ENCODE peak calls at places on chromosomes 13 and 19, in seven cellular contexts. A, L, P, W, U, B and K are unnamed samples.

GRCh38 chr13:98092888-98093287 is 50.0 kb upstream of the FARP1 start:
- DNase-seq in A (no peak), L (no peak), P (no peak), W (no peak), U (no peak), B (no peak), K (no peak)

GRCh38 chr13:20721454-20722357 is 18.2 kb downstream of the IL17D start:
- DNase-seq in A (no peak), L (no peak), P (no peak), W (peak), U (peak), B (no peak), K (no peak)

GRCh38 chr13:113990321-113990837 is 16.5 kb upstream of the C13orf46 start:
- DNase-seq in A (peak), L (no peak), P (no peak), W (no peak), U (peak), B (no peak), K (no peak)

GRCh38 chr13:20840590-20840989 is 62.0 kb downstream of the XPO4 start:
- DNase-seq in A (no peak), L (no peak), P (no peak), W (peak), U (no peak), B (no peak), K (no peak)

GRCh38 chr13:100789968-100790367 is 115.4 kb upstream of the TMTC4 start:
- DNase-seq in A (no peak), L (no peak), P (no peak), W (no peak), U (no peak), B (no peak), K (peak)

GRCh38 chr19:5948697-5949564 is 29.0 kb downstream of the RANBP3 start:
- DNase-seq in A (peak), L (no peak), P (no peak), W (peak), U (no peak), B (no peak), K (no peak)

GRCh38 chr19:6801397-6802086 is 29.0 kb downstream of the VAV1 start:
- DNase-seq in A (peak), L (peak), P (no peak), W (peak), U (peak), B (peak), K (peak)

GRCh38 chr13:44317752-44318550 is 55.7 kb upstream of the SERP2 start:
- DNase-seq in A (no peak), L (no peak), P (no peak), W (no peak), U (no peak), B (no peak), K (no peak)

GRCh38 chr13:58994077-58994476 is 1169.7 kb downstream of the DIAPH3 start:
- DNase-seq in A (no peak), L (no peak), P (no peak), W (no peak), U (no peak), B (no peak), K (no peak)

GRCh38 chr13:102846261-102847015 is 606 bp downstream of the ERCC5 start:
- DNase-seq in A (peak), L (peak), P (no peak), W (peak), U (peak), B (no peak), K (peak)

GRCh38 chr19:679418-680286 is 3.5 kb downstream of the FSTL3 start:
- DNase-seq in A (peak), L (no peak), P (peak), W (peak), U (peak), B (peak), K (peak)

GRCh38 chr19:46678110-46678732 is 17.2 kb upstream of the DACT3 start:
- DNase-seq in A (peak), L (peak), P (no peak), W (no peak), U (no peak), B (no peak), K (no peak)

GRCh38 chr19:11978492-11979100 is 13.8 kb downstream of the ZNF763 start:
- DNase-seq in A (no peak), L (no peak), P (no peak), W (no peak), U (no peak), B (no peak), K (no peak)

GRCh38 chr19:30666301-30666803 is 294.2 kb downstream of the ZNF536 start:
- DNase-seq in A (no peak), L (no peak), P (no peak), W (peak), U (peak), B (peak), K (no peak)

GRCh38 chr19:19997656-19998268 is 41.5 kb downstream of the ZNF682 start:
- DNase-seq in A (no peak), L (no peak), P (no peak), W (no peak), U (no peak), B (no peak), K (no peak)

GRCh38 chr13:51858433-51859247 is 3.1 kb upstream of the CCDC70 start:
- DNase-seq in A (no peak), L (no peak), P (no peak), W (no peak), U (no peak), B (no peak), K (no peak)

GRCh38 chr13:48412881-48413351 is at the start of gene LPAR6:
- DNase-seq in A (no peak), L (no peak), P (no peak), W (peak), U (no peak), B (no peak), K (no peak)

GRCh38 chr19:45764487-45764886 is 4.6 kb downstream of the SIX5 start:
- DNase-seq in A (no peak), L (no peak), P (no peak), W (no peak), U (no peak), B (no peak), K (no peak)

GRCh38 chr13:109545964-109546363 is 240.4 kb downstream of the IRS2 start:
- DNase-seq in A (no peak), L (no peak), P (no peak), W (no peak), U (no peak), B (no peak), K (no peak)

GRCh38 chr19:17451820-17452219 is 3.4 kb upstream of the TMEM221 start:
- DNase-seq in A (no peak), L (no peak), P (no peak), W (no peak), U (no peak), B (no peak), K (no peak)

GRCh38 chr19:39778763-39779162 is at the start of gene LEUTX:
- DNase-seq in A (no peak), L (no peak), P (no peak), W (no peak), U (no peak), B (no peak), K (no peak)

GRCh38 chr19:12952488-12953455 is 4.3 kb downstream of the GADD45GIP1 start:
- DNase-seq in A (no peak), L (no peak), P (no peak), W (peak), U (no peak), B (peak), K (peak)